ENCODE peak calls at places on chromosomes 5 and 9, in four cellular contexts. U, X, I and O are unnamed samples.

GRCh38 chr5:31361234-31361633 is 167.7 kb downstream of the CDH6 start:
- DNase-seq in U (peak; percentile 22), X (no peak), I (no peak), O (no peak)

GRCh38 chr5:191036-191948 is at the start of gene LRRC14B:
- DNase-seq in U (no peak), X (no peak), I (peak; percentile 92), O (peak; percentile 55)

GRCh38 chr9:104860280-104860679 is 67.7 kb downstream of the ABCA1 start:
- DNase-seq in U (no peak), X (no peak), I (peak; percentile 24), O (peak; percentile 27)

GRCh38 chr5:118806571-118806970 is 181.8 kb downstream of the DTWD2 start:
- DNase-seq in U (no peak), X (no peak), I (no peak), O (no peak)

GRCh38 chr9:14339746-14340145 is 25.8 kb upstream of the NFIB start:
- DNase-seq in U (no peak), X (no peak), I (no peak), O (no peak)

GRCh38 chr5:93299596-93300308 is 281.3 kb downstream of the NR2F1-AS1 start:
- DNase-seq in U (no peak), X (peak; percentile 39), I (no peak), O (no peak)

GRCh38 chr5:178291161-178291561 is 58.6 kb upstream of the PHYKPL start:
- DNase-seq in U (no peak), X (no peak), I (no peak), O (no peak)

GRCh38 chr9:130149031-130149430 is 23.2 kb upstream of the NCS1 start:
- DNase-seq in U (no peak), X (no peak), I (no peak), O (no peak)

GRCh38 chr9:99345936-99346335 is 123.9 kb downstream of the SEC61B start:
- DNase-seq in U (no peak), X (peak; percentile 77), I (no peak), O (no peak)

GRCh38 chr5:84564311-84564710 is 179.6 kb upstream of the EDIL3 start:
- DNase-seq in U (no peak), X (no peak), I (no peak), O (no peak)

GRCh38 chr5:34743878-34744277 is 87.8 kb downstream of the RAI14 start:
- DNase-seq in U (no peak), X (no peak), I (no peak), O (no peak)

GRCh38 chr5:128965638-128966302 is 482 bp downstream of the SLC27A6 start:
- DNase-seq in U (no peak), X (no peak), I (no peak), O (no peak)

GRCh38 chr9:113634597-113635515 is 171.3 kb downstream of the RGS3 start:
- DNase-seq in U (no peak), X (no peak), I (no peak), O (no peak)

GRCh38 chr9:122126340-122127333 is 32.9 kb downstream of the NDUFA8 start:
- DNase-seq in U (peak; percentile 53), X (no peak), I (no peak), O (no peak)
- TF ChIP-seq CTCF in U (peak; percentile 10), X (peak; percentile 26), I (no peak), O (no peak)

GRCh38 chr9:136726631-136727191 is 14.3 kb downstream of the DIPK1B start:
- DNase-seq in U (peak; percentile 73), X (peak; percentile 73), I (peak; percentile 42), O (peak; percentile 76)
- TF ChIP-seq CTCF in U (peak; percentile 59), X (peak; percentile 64), I (peak; percentile 51), O (peak; percentile 72)

GRCh38 chr5:40292006-40292405 is 387.7 kb upstream of the PTGER4 start:
- DNase-seq in U (no peak), X (no peak), I (no peak), O (no peak)

GRCh38 chr5:40284863-40285262 is 394.9 kb upstream of the PTGER4 start:
- DNase-seq in U (no peak), X (no peak), I (no peak), O (no peak)

GRCh38 chr5:40291338-40291737 is 388.4 kb upstream of the PTGER4 start:
- DNase-seq in U (no peak), X (no peak), I (no peak), O (no peak)

DNA sequence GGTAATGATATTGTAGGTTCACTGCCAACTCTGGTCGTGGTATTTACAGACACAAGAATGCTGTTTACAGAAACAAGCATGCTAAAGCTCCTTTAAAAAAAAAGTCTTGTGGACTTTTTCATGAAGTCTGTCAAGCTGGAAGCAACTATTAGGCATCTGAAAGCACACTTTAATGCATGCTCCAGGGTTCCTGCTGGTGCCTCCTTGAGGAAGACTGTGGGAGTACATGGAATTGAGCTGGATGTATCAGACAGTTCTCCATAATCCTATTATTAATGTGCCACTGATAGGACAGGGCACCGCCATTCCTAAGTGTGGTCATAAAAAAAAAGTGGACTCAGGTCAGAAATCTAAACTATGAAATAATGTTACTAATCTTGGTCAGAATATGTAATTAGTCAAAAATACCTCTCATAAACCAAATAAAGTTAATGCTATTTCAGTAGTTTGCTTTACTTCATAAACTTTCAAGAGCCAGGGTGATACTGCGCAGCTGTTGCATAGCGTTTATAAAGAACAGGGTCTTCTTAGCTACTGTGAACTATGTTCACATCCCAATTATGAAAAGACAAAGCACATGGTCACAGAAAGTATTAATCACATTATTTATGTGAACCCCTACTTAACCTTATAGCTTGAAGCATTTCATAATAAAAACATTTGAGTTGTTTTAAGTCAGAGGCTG is 390.8 kb upstream of the PTGER4 start:
- DNase-seq in U (no peak), X (peak; percentile 11), I (no peak), O (no peak)
- TF ChIP-seq CTCF in U (no peak), X (peak; percentile 43), I (no peak), O (no peak)

GRCh38 chr5:56516034-56516433 is 282.9 kb upstream of the ANKRD55 start:
- DNase-seq in U (no peak), X (no peak), I (no peak), O (no peak)

GRCh38 chr5:56514246-56514645 is 281.1 kb upstream of the ANKRD55 start:
- DNase-seq in U (no peak), X (no peak), I (no peak), O (no peak)

GRCh38 chr5:56513141-56513540 is 280.0 kb upstream of the ANKRD55 start:
- DNase-seq in U (no peak), X (no peak), I (no peak), O (no peak)

GRCh38 chr5:56516441-56516840 is 283.3 kb upstream of the ANKRD55 start:
- DNase-seq in U (no peak), X (no peak), I (no peak), O (no peak)

GRCh38 chr5:56515011-56515410 is 281.9 kb upstream of the ANKRD55 start:
- DNase-seq in U (no peak), X (no peak), I (no peak), O (no peak)
- TF ChIP-seq CTCF in U (no peak), X (no peak), I (no peak), O (no peak)

DNA sequence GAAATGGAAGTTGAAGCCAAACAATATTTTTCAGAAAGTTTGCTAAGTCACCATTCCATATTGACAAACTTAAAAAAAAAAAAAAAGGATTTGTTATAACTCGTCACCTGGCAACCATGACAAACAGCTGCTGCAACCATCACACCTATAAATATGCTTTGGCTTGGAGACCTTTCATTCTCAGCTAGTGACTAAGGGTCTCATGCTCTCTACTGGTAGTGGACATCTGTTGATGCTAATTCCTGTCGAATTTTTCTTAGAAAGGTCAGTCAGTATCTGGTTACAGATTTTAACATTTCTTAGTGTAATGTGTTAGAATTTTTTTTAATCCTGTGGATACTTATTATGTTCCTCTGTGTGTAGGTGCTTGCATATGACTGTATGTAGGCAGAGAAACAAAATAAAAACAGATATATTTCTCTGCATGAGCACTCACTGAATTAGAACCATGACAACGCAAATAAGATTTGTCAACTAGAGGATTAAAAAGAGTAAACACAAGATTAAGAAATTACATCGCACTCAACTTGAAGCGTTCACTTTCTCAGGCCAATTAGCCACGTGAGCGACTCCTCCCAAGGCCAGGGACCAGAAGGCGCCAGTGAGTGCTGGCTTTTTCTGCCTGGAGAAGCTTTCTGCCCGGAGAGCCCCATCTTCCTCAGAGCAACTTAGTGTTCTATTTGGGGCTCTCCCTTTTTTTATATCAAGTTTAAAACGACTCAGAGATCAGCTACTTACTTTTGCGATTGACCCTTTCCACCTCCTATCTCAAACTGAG is 27.0 kb upstream of the ZNF622 start:
- DNase-seq in U (no peak), X (peak; percentile 9), I (no peak), O (no peak)
- TF ChIP-seq CTCF in U (no peak), X (no peak), I (no peak), O (no peak)